ENCODE peak calls at places on chromosome 10, in six cellular contexts. T is WTC11, J is progenitor cell of endocrine pancreas, P is T-helper 9 cell, H is NCI-H345, V is astrocyte of the spinal cord. R is an unnamed sample.
A peak's percentile ranks its signal among the peaks of the same experiment; 100 is the strongest.

GRCh38 chr10:29472268-29473086 is 162.3 kb downstream of the SVIL start:
- DNase-seq in T (no peak), J (no peak), P (no peak), H (no peak), V (no peak), R (no peak)

GRCh38 chr10:3238115-3238871 is 65.7 kb upstream of the PITRM1 start:
- DNase-seq in T (no peak), J (no peak), P (no peak), H (no peak), V (no peak), R (no peak)

GRCh38 chr10:681670-682318 is 7.7 kb downstream of the DIP2C start:
- DNase-seq in T (no peak), J (no peak), P (no peak), H (no peak), V (no peak), R (no peak)

GRCh38 chr10:44264244-44264643 is 120.7 kb downstream of the CXCL12 start:
- DNase-seq in T (no peak), J (no peak), P (no peak), H (no peak), V (no peak), R (no peak)

GRCh38 chr10:68135922-68136718 is 26.8 kb downstream of the MYPN start:
- DNase-seq in T (no peak), J (no peak), P (no peak), H (no peak), V (peak; percentile 80), R (peak; percentile 57)

GRCh38 chr10:50513956-50514355 is 109.8 kb downstream of the SGMS1 start:
- DNase-seq in T (no peak), J (no peak), P (no peak), H (no peak), V (no peak), R (no peak)

GRCh38 chr10:91805110-91805825 is 7.0 kb downstream of the TNKS2 start:
- DNase-seq in T (no peak), J (no peak), P (no peak), H (no peak), V (no peak), R (no peak)

GRCh38 chr10:99859585-99859984 is 77.1 kb downstream of the ABCC2 start:
- DNase-seq in T (peak; percentile 59), J (no peak), P (no peak), H (no peak), V (no peak), R (peak; percentile 71)

GRCh38 chr10:103395754-103396066 is 565 bp downstream of the ATP5MK start:
- DNase-seq in T (no peak), J (no peak), P (no peak), H (no peak), V (peak; percentile 19), R (peak; percentile 30)

GRCh38 chr10:71837085-71837827 is 13.8 kb downstream of the PSAP start:
- DNase-seq in T (peak; percentile 55), J (no peak), P (no peak), H (no peak), V (no peak), R (peak; percentile 81)